ENCODE peak calls at places on chromosomes 4 and X, in four cellular contexts. P is hepatocyte, E is HCT116, A is A549. B is an unnamed sample.

GRCh38 chr4:88143504-88143903 is 14.9 kb downstream of the ABCG2 start:
- DNase-seq in P (peak; percentile 54), E (peak; percentile 68), A (peak; percentile 56), B (peak; percentile 39)

GRCh38 chrX:9905288-9905687 is 61.9 kb upstream of the CLDN34 start:
- DNase-seq in P (no peak), E (no peak), A (no peak), B (no peak)

GRCh38 chr4:87322754-87323153 is at the start of gene HSD17B13:
- DNase-seq in P (no peak), E (no peak), A (no peak), B (no peak)

GRCh38 chrX:115679460-115679859 is 118.5 kb downstream of the PLS3 start:
- DNase-seq in P (peak; percentile 25), E (peak; percentile 7), A (peak; percentile 36), B (peak; percentile 6)

GRCh38 chrX:283115-283845 is 2.1 kb downstream of the PLCXD1 start:
- DNase-seq in P (peak; percentile 92), E (peak; percentile 60), A (peak; percentile 96), B (peak; percentile 86)

GRCh38 chr4:74653331-74654229 is 140.7 kb downstream of the BTC start:
- DNase-seq in P (no peak), E (no peak), A (no peak), B (no peak)

GRCh38 chr4:123699823-123700822 is 303.5 kb downstream of the SPRY1 start:
- DNase-seq in P (peak; percentile 50), E (no peak), A (no peak), B (peak; percentile 90)

GRCh38 chr4:176902710-176903323 is 110.1 kb upstream of the VEGFC start:
- DNase-seq in P (no peak), E (no peak), A (no peak), B (no peak)

GRCh38 chr4:76850010-76850441 is 47.9 kb downstream of the SOWAHB start:
- DNase-seq in P (peak; percentile 32), E (peak; percentile 51), A (peak; percentile 86), B (peak; percentile 74)

GRCh38 chrX:7093305-7093704 is 54.2 kb upstream of the STS start:
- DNase-seq in P (no peak), E (no peak), A (no peak), B (no peak)

GRCh38 chrX:7091923-7092322 is 55.6 kb upstream of the STS start:
- DNase-seq in P (no peak), E (no peak), A (no peak), B (no peak)

GRCh38 chrX:7088968-7089615 is 58.4 kb upstream of the STS start:
- DNase-seq in P (peak; percentile 48), E (no peak), A (no peak), B (no peak)

GRCh38 chrX:7086384-7086783 is 61.1 kb upstream of the STS start:
- DNase-seq in P (no peak), E (no peak), A (no peak), B (no peak)

GRCh38 chrX:7090506-7091095 is 56.9 kb upstream of the STS start:
- DNase-seq in P (peak; percentile 18), E (no peak), A (peak; percentile 23), B (no peak)
- H3K4me1 ChIP-seq in P (no peaks in the 10 kb centered on the region), E (no peaks in the 10 kb centered on the region), A (peaks cover 12% of the 10 kb centered on the region), B (no peaks in the 10 kb centered on the region)

GRCh38 chr4:185600801-185601200 is 65.5 kb upstream of the PDLIM3 start:
- DNase-seq in P (no peak), E (no peak), A (no peak), B (no peak)
- H3K27ac ChIP-seq in P (no peak overlapping the region), E (no peak overlapping the region), A (no peak overlapping the region), B (no peak overlapping the region)

GRCh38 chr4:159019356-159019755 is 83.5 kb upstream of the RAPGEF2 start:
- DNase-seq in P (no peak), E (no peak), A (no peak), B (no peak)
- H3K4me1 ChIP-seq in P (peaks cover 3% of the 10 kb centered on the region), E (no peaks in the 10 kb centered on the region), A (peaks cover 13% of the 10 kb centered on the region), B (no peaks in the 10 kb centered on the region)

GRCh38 chr4:7744131-7744804 is 195.4 kb downstream of the AFAP1 start:
- DNase-seq in P (no peak), E (no peak), A (no peak), B (no peak)
- H3K27ac ChIP-seq in P (no peak overlapping the region), E (no peak overlapping the region), A (peak overlapping the region; percentile 43), B (no peak overlapping the region)

DNA sequence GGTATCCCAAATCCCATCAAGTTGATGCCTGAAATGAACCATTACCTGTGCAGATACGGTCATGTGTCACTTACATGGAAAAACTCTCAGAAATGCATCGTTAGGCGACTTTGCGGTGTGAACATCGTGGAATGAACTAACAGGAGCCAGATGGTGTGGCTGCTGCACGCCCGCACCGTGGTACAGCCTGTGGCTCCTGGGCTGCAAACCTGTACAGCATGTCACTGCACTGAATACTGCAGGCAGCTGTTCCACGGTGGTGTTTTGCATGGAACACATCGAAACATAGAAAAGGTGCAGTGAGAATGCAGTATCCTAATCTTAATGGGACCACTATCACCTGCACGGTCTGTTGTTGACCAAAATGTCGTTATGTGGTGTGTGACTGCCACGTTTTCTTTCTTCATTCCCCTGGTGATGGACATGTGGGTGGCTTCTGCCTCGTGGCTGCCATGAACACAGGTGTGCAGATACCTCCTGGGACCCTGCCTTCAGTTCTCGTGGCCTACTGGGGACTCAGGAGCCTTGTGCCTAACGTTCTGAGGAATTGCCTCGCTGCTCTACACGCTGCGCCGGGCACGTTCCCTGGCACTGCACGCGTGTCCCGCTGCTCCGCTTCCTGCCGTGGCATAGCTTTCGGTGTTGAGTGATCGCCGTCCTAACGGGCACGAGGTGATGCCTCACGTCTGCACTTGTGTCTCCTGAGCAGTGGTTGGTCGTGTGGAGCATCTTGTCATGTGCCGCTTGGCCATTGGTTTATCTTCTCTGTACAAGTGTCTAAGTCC is 18.5 kb downstream of the MAEA start:
- DNase-seq in P (no peak), E (no peak), A (no peak), B (no peak)
- H3K4me1 ChIP-seq in P (peaks cover 7% of the 10 kb centered on the region), E (peaks cover 30% of the 10 kb centered on the region), A (no peaks in the 10 kb centered on the region), B (peaks cover 21% of the 10 kb centered on the region)

GRCh38 chr4:10747186-10747585 is 62.6 kb upstream of the CLNK start:
- DNase-seq in P (no peak), E (no peak), A (no peak), B (no peak)
- H3K27ac ChIP-seq in P (no peak overlapping the region), E (no peak overlapping the region), A (no peak overlapping the region), B (no peak overlapping the region)